ENCODE peak calls at places on chromosomes 1 and 21, in six cellular contexts. A is GM20000; W is HCEC 1CT; G is astrocyte of the spinal cord; I is NCI-H69; Q is stimulated activated CD8-positive, alpha-beta memory T cell treated with anti-CD3 and anti-CD28 coated beads, Interleukin-15, amount 100 ng/mL, for 1 hour. K is an unnamed sample.

GRCh38 chr21:31397939-31398338 is 53.9 kb upstream of the TIAM1 start:
- DNase-seq in A (no peak), W (no peak), G (no peak), I (peak), Q (no peak), K (peak)

GRCh38 chr1:64470670-64471217 is 815 bp downstream of the CACHD1 start:
- DNase-seq in A (peak), W (peak), G (peak), I (peak), Q (no peak), K (peak)

GRCh38 chr1:192167941-192168685 is 9.9 kb downstream of the RGS18 start:
- DNase-seq in A (no peak), W (peak), G (peak), I (no peak), Q (no peak), K (no peak)

GRCh38 chr21:34112316-34113033 is 39.1 kb downstream of the MRPS6 start:
- DNase-seq in A (no peak), W (peak), G (no peak), I (no peak), Q (no peak), K (no peak)

GRCh38 chr1:53349968-53350852 is 22.3 kb upstream of the LRP8 start:
- DNase-seq in A (no peak), W (no peak), G (no peak), I (peak), Q (no peak), K (no peak)

GRCh38 chr1:87325982-87326738 is 2.5 kb upstream of the LMO4 start:
- DNase-seq in A (peak), W (peak), G (peak), I (peak), Q (no peak), K (peak)

GRCh38 chr1:186564558-186564957 is 103.6 kb upstream of the PDC start:
- DNase-seq in A (no peak), W (no peak), G (peak), I (no peak), Q (no peak), K (no peak)

GRCh38 chr21:32137266-32137665 is 141.6 kb downstream of the MIS18A start:
- DNase-seq in A (no peak), W (no peak), G (no peak), I (peak), Q (no peak), K (peak)

GRCh38 chr21:43311303-43311817 is 115.6 kb downstream of the SIK1 start:
- DNase-seq in A (no peak), W (no peak), G (no peak), I (peak), Q (no peak), K (peak)

GRCh38 chr1:8787218-8787617 is 30.2 kb downstream of the RERE start:
- DNase-seq in A (no peak), W (no peak), G (no peak), I (no peak), Q (no peak), K (no peak)

GRCh38 chr1:108877324-108877812 is 583 bp downstream of the GPSM2 start:
- DNase-seq in A (peak), W (peak), G (peak), I (peak), Q (no peak), K (peak)

GRCh38 chr1:114764689-114765088 is 6.9 kb upstream of the CSDE1 start:
- DNase-seq in A (no peak), W (no peak), G (no peak), I (no peak), Q (no peak), K (no peak)

GRCh38 chr1:157137773-157138219 is 399 bp downstream of the ETV3 start:
- DNase-seq in A (peak), W (no peak), G (no peak), I (peak), Q (no peak), K (peak)

GRCh38 chr1:65393345-65393744 is 27.1 kb upstream of the LEPR start:
- DNase-seq in A (peak), W (peak), G (peak), I (no peak), Q (no peak), K (no peak)

GRCh38 chr1:243420968-243421675 is 165.3 kb downstream of the SDCCAG8 start:
- DNase-seq in A (no peak), W (no peak), G (no peak), I (peak), Q (no peak), K (no peak)

GRCh38 chr1:116425987-116426386 is 52.9 kb downstream of the ATP1A1 start:
- DNase-seq in A (no peak), W (no peak), G (no peak), I (no peak), Q (no peak), K (no peak)

GRCh38 chr1:66532214-66532613 is 1.7 kb upstream of the SGIP1 start:
- DNase-seq in A (no peak), W (peak), G (no peak), I (no peak), Q (no peak), K (no peak)

GRCh38 chr1:161119017-161119378 is 1.1 kb downstream of the NIT1 start:
- DNase-seq in A (no peak), W (no peak), G (no peak), I (no peak), Q (no peak), K (no peak)

GRCh38 chr1:90393025-90393424 is 324.1 kb downstream of the BARHL2 start:
- DNase-seq in A (no peak), W (no peak), G (peak), I (no peak), Q (no peak), K (no peak)

GRCh38 chr1:203401151-203401550 is 50.2 kb upstream of the FMOD start:
- DNase-seq in A (no peak), W (no peak), G (no peak), I (no peak), Q (no peak), K (no peak)

GRCh38 chr1:185373813-185374524 is 56.9 kb upstream of the IVNS1ABP start:
- DNase-seq in A (no peak), W (peak), G (peak), I (no peak), Q (no peak), K (no peak)

GRCh38 chr1:242530761-242531160 is 6.3 kb upstream of the PLD5 start:
- DNase-seq in A (no peak), W (no peak), G (peak), I (no peak), Q (no peak), K (no peak)

GRCh38 chr1:93180723-93181613 is at the start of gene CCDC18:
- DNase-seq in A (peak), W (peak), G (no peak), I (no peak), Q (peak), K (no peak)

GRCh38 chr1:25657121-25657521 is 40.5 kb downstream of the MAN1C1 start:
- DNase-seq in A (no peak), W (no peak), G (no peak), I (no peak), Q (no peak), K (no peak)

GRCh38 chr21:44535963-44536362 is 4.0 kb downstream of the KRTAP10-1 start:
- DNase-seq in A (no peak), W (no peak), G (no peak), I (no peak), Q (no peak), K (no peak)

GRCh38 chr1:78490861-78491310 is at the start of gene PTGFR:
- DNase-seq in A (no peak), W (peak), G (peak), I (peak), Q (no peak), K (no peak)

GRCh38 chr21:41048636-41049035 is 119.3 kb upstream of the BACE2 start:
- DNase-seq in A (no peak), W (no peak), G (no peak), I (no peak), Q (no peak), K (no peak)

GRCh38 chr1:183282101-183282855 is 96.2 kb downstream of the LAMC2 start:
- DNase-seq in A (no peak), W (no peak), G (no peak), I (peak), Q (no peak), K (no peak)

GRCh38 chr1:146012703-146013565 is 8.6 kb downstream of the HJV start:
- DNase-seq in A (peak), W (peak), G (peak), I (peak), Q (no peak), K (peak)

GRCh38 chr1:203325418-203326091 is 20.2 kb downstream of the BTG2 start:
- DNase-seq in A (no peak), W (no peak), G (peak), I (peak), Q (no peak), K (peak)

GRCh38 chr1:211735208-211736170 is 60.1 kb upstream of the NEK2 start:
- DNase-seq in A (no peak), W (peak), G (peak), I (peak), Q (no peak), K (no peak)

GRCh38 chr1:60922304-60922703 is 160.1 kb upstream of the NFIA start:
- DNase-seq in A (no peak), W (no peak), G (no peak), I (no peak), Q (no peak), K (no peak)

GRCh38 chr1:41917835-41918449 is 780 bp downstream of the HIVEP3 start:
- DNase-seq in A (peak), W (no peak), G (no peak), I (peak), Q (no peak), K (peak)

GRCh38 chr1:84174051-84174556 is 30.0 kb downstream of the PRKACB start:
- DNase-seq in A (no peak), W (peak), G (peak), I (peak), Q (no peak), K (peak)

K was measured in NCI-H146.